ENCODE peak calls at places on chromosome 2, in four cellular contexts. Z is uterus, L is IMR-90, W is colonic mucosa. H is an unnamed sample.
A peak's percentile ranks its signal among the peaks of the same experiment; 100 is the strongest.

GRCh38 chr2:16225545-16225944 is 285.2 kb downstream of the MYCN start:
- DNase-seq in Z (no peak), L (no peak), W (no peak), H (no peak)

GRCh38 chr2:44167311-44167907 is 1.3 kb upstream of the PPM1B start:
- DNase-seq in Z (no peak), L (no peak), W (no peak), H (no peak)

GRCh38 chr2:174590928-174591648 is 6.5 kb downstream of the WIPF1 start:
- DNase-seq in Z (no peak), L (peak; percentile 55), W (no peak), H (no peak)

GRCh38 chr2:154238252-154238651 is 366.5 kb downstream of the GALNT13 start:
- DNase-seq in Z (no peak), L (no peak), W (no peak), H (no peak)

GRCh38 chr2:17635007-17635406 is 94.5 kb downstream of the VSNL1 start:
- DNase-seq in Z (no peak), L (no peak), W (no peak), H (no peak)

GRCh38 chr2:239459581-239459980 is 58.8 kb upstream of the HDAC4 start:
- DNase-seq in Z (no peak), L (no peak), W (peak; percentile 8), H (no peak)

GRCh38 chr2:151162185-151162584 is 99.5 kb downstream of the RBM43 start:
- DNase-seq in Z (no peak), L (peak; percentile 70), W (no peak), H (no peak)

GRCh38 chr2:171087547-171087946 is 73.1 kb downstream of the TLK1 start:
- DNase-seq in Z (no peak), L (no peak), W (no peak), H (no peak)

GRCh38 chr2:120815292-120815691 is 79.6 kb downstream of the GLI2 start:
- DNase-seq in Z (no peak), L (no peak), W (no peak), H (no peak)

GRCh38 chr2:52429740-52430139 is 1337.9 kb upstream of the CHAC2 start:
- DNase-seq in Z (no peak), L (peak; percentile 62), W (no peak), H (no peak)

GRCh38 chr2:147364597-147364996 is 480.2 kb upstream of the ACVR2A start:
- DNase-seq in Z (no peak), L (no peak), W (no peak), H (no peak)

GRCh38 chr2:188845692-188846091 is 128.5 kb upstream of the COL3A1 start:
- DNase-seq in Z (no peak), L (no peak), W (no peak), H (no peak)

GRCh38 chr2:76204048-76204447 is 493.3 kb upstream of the GCFC2 start:
- DNase-seq in Z (no peak), L (no peak), W (no peak), H (no peak)

GRCh38 chr2:239393401-239393940 is 7.3 kb downstream of the HDAC4 start:
- DNase-seq in Z (no peak), L (no peak), W (peak; percentile 64), H (no peak)

GRCh38 chr2:120888851-120889250 is 153.2 kb downstream of the GLI2 start:
- DNase-seq in Z (no peak), L (no peak), W (no peak), H (no peak)

GRCh38 chr2:23375448-23375847 is 9.5 kb upstream of the KLHL29 start:
- DNase-seq in Z (no peak), L (peak; percentile 24), W (no peak), H (no peak)

GRCh38 chr2:152581360-152581759 is 135.9 kb downstream of the PRPF40A start:
- DNase-seq in Z (no peak), L (no peak), W (no peak), H (no peak)

GRCh38 chr2:112920923-112921532 is 10.1 kb downstream of the IL37 start:
- DNase-seq in Z (no peak), L (peak; percentile 62), W (no peak), H (no peak)

GRCh38 chr2:231367178-231367577 is 28.3 kb upstream of the B3GNT7 start:
- DNase-seq in Z (no peak), L (no peak), W (no peak), H (no peak)

GRCh38 chr2:23524261-23524706 is 139.3 kb downstream of the KLHL29 start:
- DNase-seq in Z (peak; percentile 57), L (peak; percentile 62), W (no peak), H (peak; percentile 41)

GRCh38 chr2:74873041-74873440 is 39.1 kb downstream of the HK2 start:
- DNase-seq in Z (no peak), L (no peak), W (no peak), H (no peak)

GRCh38 chr2:46663614-46664013 is 184.2 kb downstream of the TMEM247 start:
- DNase-seq in Z (no peak), L (no peak), W (no peak), H (no peak)

GRCh38 chr2:221546505-221547225 is 25.4 kb downstream of the EPHA4 start:
- DNase-seq in Z (no peak), L (no peak), W (no peak), H (no peak)

GRCh38 chr2:175432021-175432420 is 250.5 kb upstream of the ATP5MC3 start:
- DNase-seq in Z (no peak), L (no peak), W (no peak), H (no peak)

GRCh38 chr2:182020319-182021055 is 34.8 kb downstream of the PPP1R1C start:
- DNase-seq in Z (no peak), L (peak; percentile 66), W (no peak), H (no peak)

GRCh38 chr2:160695402-160696060 is 201.9 kb upstream of the RBMS1 start:
- DNase-seq in Z (peak; percentile 65), L (peak; percentile 73), W (no peak), H (no peak)

GRCh38 chr2:118223487-118224136 is 135.3 kb downstream of the INSIG2 start:
- DNase-seq in Z (no peak), L (no peak), W (no peak), H (no peak)

GRCh38 chr2:118221952-118222594 is 133.8 kb downstream of the INSIG2 start:
- DNase-seq in Z (peak; percentile 17), L (peak; percentile 76), W (peak; percentile 46), H (peak; percentile 37)

GRCh38 chr2:118224144-118224887 is 136.0 kb downstream of the INSIG2 start:
- DNase-seq in Z (no peak), L (no peak), W (peak; percentile 20), H (no peak)

GRCh38 chr2:118222643-118223486 is 134.6 kb downstream of the INSIG2 start:
- DNase-seq in Z (no peak), L (no peak), W (no peak), H (no peak)

DNA sequence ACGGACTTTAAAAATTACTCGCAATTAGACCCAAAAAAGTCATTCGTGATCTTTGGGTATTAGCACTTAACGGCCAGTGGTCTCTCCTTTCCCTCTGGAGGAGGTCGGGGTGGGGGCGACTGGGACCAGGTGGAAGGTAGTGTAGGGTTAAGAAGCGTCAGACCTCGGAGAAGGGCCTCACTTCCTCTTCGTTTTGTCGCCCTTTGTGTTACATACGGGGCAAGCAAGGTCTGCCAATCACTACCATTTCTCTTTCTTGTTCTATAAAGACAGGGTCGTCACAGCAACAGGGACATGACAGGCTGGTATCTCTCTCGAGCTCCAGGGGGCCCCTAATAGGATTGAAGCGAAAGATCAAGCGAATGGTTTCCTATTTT is 136.6 kb downstream of the INSIG2 start:
- DNase-seq in Z (no peak), L (no peak), W (no peak), H (no peak)
- H3K27me3 ChIP-seq in Z (peaks cover 65% of the 10 kb centered on the region), L (peaks cover 50% of the 10 kb centered on the region), W (peaks cover 56% of the 10 kb centered on the region), H (peaks cover 18% of the 10 kb centered on the region)

GRCh38 chr2:11490194-11490593 is 24.2 kb upstream of the E2F6 start:
- DNase-seq in Z (no peak), L (no peak), W (no peak), H (no peak)

GRCh38 chr2:11493282-11493681 is 27.3 kb upstream of the E2F6 start:
- DNase-seq in Z (no peak), L (no peak), W (no peak), H (no peak)

GRCh38 chr2:11492720-11493119 is 26.8 kb upstream of the E2F6 start:
- DNase-seq in Z (no peak), L (no peak), W (no peak), H (no peak)

GRCh38 chr2:11492244-11492643 is 26.3 kb upstream of the E2F6 start:
- DNase-seq in Z (no peak), L (no peak), W (no peak), H (no peak)

DNA sequence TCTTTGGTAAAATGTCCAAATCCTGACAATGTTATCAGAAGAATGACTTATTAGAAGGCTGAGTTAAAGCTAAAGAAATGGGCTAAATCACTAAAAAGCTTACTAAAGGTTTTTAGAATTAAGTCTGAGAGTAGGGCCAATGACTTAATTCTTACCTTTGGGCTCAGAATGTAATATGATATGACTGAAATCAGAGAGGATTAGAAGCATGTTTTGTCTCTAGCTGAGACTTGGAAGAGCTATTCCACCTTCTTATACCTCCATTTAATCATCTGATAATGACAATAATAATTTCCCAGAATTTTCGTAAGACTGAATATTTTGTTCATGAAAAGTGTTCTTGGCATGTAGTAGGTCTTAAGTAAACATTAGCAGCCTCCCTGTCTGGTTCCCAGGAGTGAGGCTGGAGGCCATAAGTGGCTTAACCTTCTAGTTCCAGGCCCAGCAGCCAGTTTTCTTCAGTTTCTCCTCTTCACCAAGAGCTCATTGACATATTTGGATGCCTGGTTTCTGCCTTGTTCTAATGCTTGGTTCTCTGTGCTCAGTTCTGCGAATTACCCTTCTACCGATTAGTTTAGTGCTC is 25.5 kb upstream of the E2F6 start:
- DNase-seq in Z (no peak), L (no peak), W (no peak), H (no peak)
- H3K27me3 ChIP-seq in Z (no peaks in the 10 kb centered on the region), L (peaks cover 54% of the 10 kb centered on the region), W (no peaks in the 10 kb centered on the region), H (peaks cover 4% of the 10 kb centered on the region)

DNA sequence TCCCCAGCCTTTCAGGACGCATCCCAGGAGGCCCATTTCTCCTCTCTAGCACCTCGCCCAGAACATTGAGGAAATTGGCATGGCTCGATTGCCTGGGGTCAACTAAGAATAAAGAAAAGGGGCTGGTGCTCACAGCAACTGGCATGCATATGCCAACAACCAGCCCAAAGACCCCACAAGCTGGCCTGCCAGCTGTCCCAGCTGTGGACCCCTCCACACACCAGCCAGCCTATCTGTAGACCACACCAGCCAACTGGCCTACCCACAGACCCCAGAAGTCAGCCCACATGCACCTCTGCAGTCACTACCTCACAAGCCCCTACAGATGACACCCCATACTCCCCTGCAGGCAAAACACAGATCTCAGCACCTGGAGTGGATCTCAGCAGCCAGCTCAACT is 123.8 kb upstream of the ID2 start:
- DNase-seq in Z (peak; percentile 4), L (no peak), W (no peak), H (no peak)
- H3K27me3 ChIP-seq in Z (no peaks in the 10 kb centered on the region), L (no peaks in the 10 kb centered on the region), W (no peaks in the 10 kb centered on the region), H (no peaks in the 10 kb centered on the region)

GRCh38 chr2:85753035-85753524 is 711 bp upstream of the ATOH8 start:
- DNase-seq in Z (no peak), L (no peak), W (no peak), H (no peak)
- H3K27me3 ChIP-seq in Z (no peaks in the 10 kb centered on the region), L (no peaks in the 10 kb centered on the region), W (peaks cover 50% of the 10 kb centered on the region), H (peaks cover 66% of the 10 kb centered on the region)

GRCh38 chr2:218998414-218999002 is 5.3 kb upstream of the CRYBA2 start:
- DNase-seq in Z (no peak), L (no peak), W (no peak), H (no peak)
- H3K27me3 ChIP-seq in Z (peaks cover 51% of the 10 kb centered on the region), L (peaks cover 85% of the 10 kb centered on the region), W (peaks cover 44% of the 10 kb centered on the region), H (peaks cover 92% of the 10 kb centered on the region)

GRCh38 chr2:132668189-132668833 is 1.7 kb downstream of the LYPD1 start:
- DNase-seq in Z (no peak), L (no peak), W (no peak), H (no peak)
- H3K27me3 ChIP-seq in Z (peaks cover 15% of the 10 kb centered on the region), L (no peaks in the 10 kb centered on the region), W (peaks cover 32% of the 10 kb centered on the region), H (no peaks in the 10 kb centered on the region)

GRCh38 chr2:110770696-110771425 is 38.5 kb downstream of the ACOXL start:
- DNase-seq in Z (no peak), L (peak; percentile 27), W (no peak), H (peak; percentile 48)
- H3K27me3 ChIP-seq in Z (no peaks in the 10 kb centered on the region), L (peaks cover 38% of the 10 kb centered on the region), W (no peaks in the 10 kb centered on the region), H (peaks cover 10% of the 10 kb centered on the region)

GRCh38 chr2:84878896-84879594 is 1.8 kb downstream of the TRABD2A start:
- DNase-seq in Z (no peak), L (peak; percentile 48), W (no peak), H (no peak)
- H3K27me3 ChIP-seq in Z (no peaks in the 10 kb centered on the region), L (no peaks in the 10 kb centered on the region), W (peaks cover 5% of the 10 kb centered on the region), H (peaks cover 23% of the 10 kb centered on the region)

H was measured in kidney epithelial cell.